ENCODE peak calls at places on chromosomes 4 and X, in seven cellular contexts. X is stomach, P is upper lobe of left lung, C is HL-60, J is suprapubic skin, T is spleen, Z is transverse colon. M is an unnamed sample.

GRCh38 chr4:180923476-180923875 is 1319.7 kb upstream of the TENM3 start:
- DNase-seq in C (no peak), Z (no peak), P (no peak), T (no peak), J (no peak), X (no peak), M (no peak)

GRCh38 chr4:139514382-139515059 is 41.5 kb downstream of the SETD7 start:
- DNase-seq in P (no peak), C (no peak), Z (no peak), J (no peak), X (no peak), T (no peak), M (no peak)

GRCh38 chr4:107906458-107907100 is 24.8 kb upstream of the CYP2U1 start:
- DNase-seq in J (no peak), P (no peak), T (no peak), X (no peak), Z (no peak), C (no peak), M (no peak)

GRCh38 chr4:73451404-73451803 is 15.4 kb downstream of the AFP start:
- DNase-seq in P (no peak), J (no peak), Z (no peak), X (no peak), T (no peak), C (no peak), M (no peak)

GRCh38 chrX:150887906-150888465 is 10.5 kb downstream of the CD99L2 start:
- DNase-seq in J (no peak), T (no peak), X (no peak), Z (no peak), P (no peak), C (no peak), M (no peak)

GRCh38 chrX:39819921-39820849 is 277.6 kb downstream of the BCOR start:
- DNase-seq in Z (no peak), P (peak; percentile 45), T (peak; percentile 70), J (no peak), C (no peak), X (peak; percentile 29), M (no peak)

GRCh38 chr4:139732991-139733555 is 67.5 kb downstream of the MGST2 start:
- DNase-seq in Z (no peak), T (no peak), P (no peak), C (no peak), X (no peak), J (no peak), M (no peak)

GRCh38 chr4:98950925-98951324 is 22.0 kb upstream of the EIF4E start:
- DNase-seq in J (no peak), X (no peak), T (no peak), Z (no peak), C (no peak), P (no peak), M (no peak)

GRCh38 chrX:80808160-80808735 is 1.4 kb downstream of the BRWD3 start:
- DNase-seq in Z (peak; percentile 84), T (peak; percentile 87), X (peak; percentile 79), C (peak; percentile 80), P (no peak), J (peak; percentile 84), M (peak; percentile 81)
- TF ChIP-seq POLR2AphosphoS5 in Z (no peak), T (peak; percentile 32), X (no peak), C (no peak), P (peak; percentile 20), J (no peak), M (peak; percentile 58)

DNA sequence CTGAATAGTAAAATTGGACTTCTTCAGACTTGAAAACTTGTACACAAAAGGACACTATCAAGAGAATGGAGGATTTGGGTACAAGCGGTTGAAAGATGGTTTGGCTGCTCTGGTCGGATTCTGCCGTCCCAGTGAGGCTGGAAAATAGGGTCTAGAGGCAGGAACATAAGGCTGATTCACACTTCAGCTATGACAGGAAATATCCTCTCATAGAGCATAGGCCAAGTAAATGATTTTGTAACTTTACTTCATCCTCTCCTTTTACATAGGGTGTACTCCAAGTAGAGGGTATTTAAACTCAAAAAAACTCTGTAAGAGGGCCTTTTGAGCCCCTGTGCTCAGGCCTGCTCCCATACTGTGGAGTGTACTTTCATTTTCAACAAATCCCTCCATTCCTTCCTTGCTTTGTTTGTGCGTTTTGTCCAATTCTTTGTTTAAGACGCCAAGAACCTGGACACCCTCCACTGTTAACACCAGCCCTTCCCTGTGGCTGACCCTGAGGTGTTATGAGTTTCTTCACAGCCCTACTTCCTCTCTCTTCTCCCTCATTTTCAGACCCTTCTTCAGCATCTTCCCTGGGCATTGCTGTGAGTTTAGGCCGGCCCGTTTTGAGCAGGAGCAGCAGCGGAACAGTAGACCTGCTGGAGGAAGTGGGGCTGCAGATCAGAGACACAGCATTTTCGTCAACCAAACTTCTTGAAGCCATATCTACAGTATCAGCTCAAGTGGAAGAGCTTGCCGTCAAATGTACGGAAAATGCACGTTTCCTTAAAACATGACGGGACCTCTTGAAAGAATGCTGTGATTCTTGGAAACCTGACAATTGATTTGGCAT is 7.2 kb downstream of the PGAM4 start:
- DNase-seq in T (no peak), Z (no peak), P (no peak), X (no peak), C (no peak), J (no peak), M (no peak)
- H3K4me3 ChIP-seq in T (no peak overlapping the region), Z (no peak overlapping the region), P (no peak overlapping the region), X (no peak overlapping the region), C (no peak overlapping the region), J (no peak overlapping the region), M (no peak overlapping the region)

DNA sequence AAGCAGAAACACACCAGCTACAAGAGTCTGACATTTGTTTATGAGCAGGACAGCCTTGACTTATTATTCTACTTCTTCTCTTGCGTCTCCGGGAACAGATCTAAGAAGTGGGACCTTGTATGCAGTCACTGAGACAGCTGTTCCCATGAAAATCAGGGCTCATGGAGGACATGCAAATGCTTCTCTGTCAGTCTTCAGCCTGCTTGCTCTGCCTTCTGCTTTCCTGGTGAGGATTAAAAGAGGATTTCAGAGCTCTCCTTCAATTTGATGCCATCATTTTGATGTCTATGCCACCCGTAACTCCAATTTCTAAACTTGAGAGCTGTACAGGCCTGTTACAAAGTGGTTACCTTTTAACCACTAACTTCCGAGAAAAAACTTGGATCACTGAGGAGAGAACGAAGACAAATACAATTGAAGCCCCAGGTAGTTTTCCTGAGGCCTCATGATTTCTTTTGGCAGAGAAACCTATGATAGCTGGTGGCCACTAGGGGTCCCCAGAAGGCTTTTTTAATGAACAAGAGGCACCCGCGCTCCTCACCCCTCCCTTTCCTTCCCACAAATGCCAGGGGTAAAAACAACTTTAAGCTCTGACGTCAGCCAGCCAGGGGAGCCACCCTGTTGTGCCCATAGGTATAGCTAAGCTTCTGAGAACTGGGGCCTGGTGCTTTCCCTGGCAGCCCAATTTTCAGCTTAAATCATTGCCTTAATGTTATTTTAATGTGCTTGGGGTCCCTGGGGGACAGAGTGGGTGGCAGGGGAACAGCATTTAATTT is 97.0 kb downstream of the DDIT4L start:
- DNase-seq in J (peak; percentile 88), Z (peak; percentile 77), C (peak; percentile 77), T (peak; percentile 82), P (no peak), X (peak; percentile 81), M (peak; percentile 84)
- TF ChIP-seq POLR2AphosphoS5 in J (no peak), Z (no peak), C (no peak), T (no peak), P (no peak), X (no peak), M (peak; percentile 47)

GRCh38 chr4:170497105-170497504 is 407.3 kb upstream of the AADAT start:
- DNase-seq in X (no peak), T (no peak), J (no peak), C (peak; percentile 23), P (no peak), Z (no peak), M (no peak)

GRCh38 chr4:170491981-170492380 is 402.2 kb upstream of the AADAT start:
- DNase-seq in T (no peak), C (no peak), Z (no peak), J (no peak), X (no peak), P (no peak), M (no peak)

DNA sequence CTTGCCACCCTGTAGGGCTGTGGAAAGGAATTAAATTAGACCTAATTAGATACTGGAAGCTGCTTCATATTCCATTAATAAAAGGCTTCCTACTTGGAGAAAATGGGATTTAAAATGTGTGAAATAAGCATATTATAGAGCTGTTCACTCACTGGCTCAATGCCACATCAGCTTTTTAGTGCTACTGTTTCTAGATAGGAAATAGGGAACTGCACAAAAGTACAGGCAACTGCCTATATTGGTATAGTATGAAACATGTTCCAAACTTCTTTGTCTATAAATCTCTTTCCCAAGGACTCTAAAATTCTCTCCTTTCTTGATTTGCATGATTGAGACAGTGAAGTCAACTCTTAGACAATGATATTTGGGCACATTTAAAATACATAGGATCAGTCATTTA is 408.0 kb upstream of the AADAT start:
- DNase-seq in T (no peak), P (no peak), J (no peak), Z (no peak), C (peak; percentile 1), X (no peak), M (no peak)
- H3K4me3 ChIP-seq in T (no peak overlapping the region), P (no peak overlapping the region), J (no peak overlapping the region), Z (no peak overlapping the region), C (no peak overlapping the region), X (no peak overlapping the region), M (no peak overlapping the region)